ENCODE peak calls at places on chromosomes 12 and 14, in eight cellular contexts. One of them, this sample, is unnamed.

GRCh38 chr14:88868558-88869159 is 44.2 kb downstream of the TTC8 start:
- DNase-seq in HFFc6: peak
- DNase-seq in transverse colon: no peak
- DNase-seq in epithelial cell of proximal tubule: no peak
- DNase-seq in CD14-positive monocyte: no peak
- DNase-seq in kidney: no peak
- DNase-seq in psoas muscle: no peak
- DNase-seq in ovary: no peak
- DNase-seq in this sample: no peak

GRCh38 chr12:25708661-25709060 is 155.6 kb upstream of the LMNTD1 start:
- DNase-seq in CD14-positive monocyte: no peak
- DNase-seq in ovary: no peak
- DNase-seq in HFFc6: no peak
- DNase-seq in epithelial cell of proximal tubule: no peak
- DNase-seq in psoas muscle: no peak
- DNase-seq in transverse colon: no peak
- DNase-seq in kidney: no peak
- DNase-seq in this sample: no peak

GRCh38 chr14:93752980-93753561 is 35.2 kb downstream of the PRIMA1 start:
- DNase-seq in kidney: no peak
- DNase-seq in ovary: no peak
- DNase-seq in HFFc6: no peak
- DNase-seq in transverse colon: no peak
- DNase-seq in CD14-positive monocyte: no peak
- DNase-seq in epithelial cell of proximal tubule: no peak
- DNase-seq in psoas muscle: no peak
- DNase-seq in this sample: no peak

GRCh38 chr14:67512463-67513134 is 20.5 kb upstream of the PLEKHH1 start:
- DNase-seq in HFFc6: no peak
- DNase-seq in CD14-positive monocyte: no peak
- DNase-seq in psoas muscle: no peak
- DNase-seq in transverse colon: no peak
- DNase-seq in epithelial cell of proximal tubule: no peak
- DNase-seq in kidney: no peak
- DNase-seq in ovary: no peak
- DNase-seq in this sample: no peak

GRCh38 chr14:97878727-97879126 is 1081.5 kb downstream of the VRK1 start:
- DNase-seq in kidney: no peak
- DNase-seq in transverse colon: peak
- DNase-seq in ovary: peak
- DNase-seq in CD14-positive monocyte: no peak
- DNase-seq in HFFc6: no peak
- DNase-seq in epithelial cell of proximal tubule: no peak
- DNase-seq in psoas muscle: no peak
- DNase-seq in this sample: no peak

GRCh38 chr14:68894123-68894522 is 85.0 kb downstream of the ACTN1 start:
- DNase-seq in transverse colon: peak
- DNase-seq in HFFc6: no peak
- DNase-seq in epithelial cell of proximal tubule: no peak
- DNase-seq in kidney: peak
- DNase-seq in CD14-positive monocyte: no peak
- DNase-seq in ovary: no peak
- DNase-seq in psoas muscle: no peak
- DNase-seq in this sample: no peak

GRCh38 chr12:95611676-95612309 is 60.5 kb upstream of the USP44 start:
- DNase-seq in ovary: no peak
- DNase-seq in CD14-positive monocyte: no peak
- DNase-seq in psoas muscle: no peak
- DNase-seq in epithelial cell of proximal tubule: no peak
- DNase-seq in kidney: no peak
- DNase-seq in HFFc6: no peak
- DNase-seq in transverse colon: no peak
- DNase-seq in this sample: no peak

GRCh38 chr14:51327376-51327775 is 87.3 kb downstream of the TMX1 start:
- DNase-seq in CD14-positive monocyte: no peak
- DNase-seq in HFFc6: no peak
- DNase-seq in kidney: no peak
- DNase-seq in ovary: no peak
- DNase-seq in epithelial cell of proximal tubule: peak
- DNase-seq in transverse colon: no peak
- DNase-seq in psoas muscle: no peak
- DNase-seq in this sample: no peak

GRCh38 chr12:124387510-124387855 is 92.6 kb downstream of the RFLNA start:
- DNase-seq in HFFc6: no peak
- DNase-seq in ovary: no peak
- DNase-seq in epithelial cell of proximal tubule: no peak
- DNase-seq in CD14-positive monocyte: no peak
- DNase-seq in psoas muscle: peak
- DNase-seq in kidney: peak
- DNase-seq in transverse colon: no peak
- DNase-seq in this sample: peak

GRCh38 chr12:124386059-124386458 is 91.2 kb downstream of the RFLNA start:
- DNase-seq in epithelial cell of proximal tubule: no peak
- DNase-seq in HFFc6: no peak
- DNase-seq in CD14-positive monocyte: no peak
- DNase-seq in kidney: no peak
- DNase-seq in psoas muscle: peak
- DNase-seq in ovary: no peak
- DNase-seq in transverse colon: no peak
- DNase-seq in this sample: peak

GRCh38 chr12:124384299-124384894 is 89.5 kb downstream of the RFLNA start:
- DNase-seq in ovary: no peak
- DNase-seq in HFFc6: no peak
- DNase-seq in epithelial cell of proximal tubule: no peak
- DNase-seq in psoas muscle: no peak
- DNase-seq in CD14-positive monocyte: no peak
- DNase-seq in transverse colon: no peak
- DNase-seq in kidney: no peak
- DNase-seq in this sample: no peak

GRCh38 chr12:124386661-124387509 is 92.0 kb downstream of the RFLNA start:
- DNase-seq in HFFc6: no peak
- DNase-seq in transverse colon: no peak
- DNase-seq in CD14-positive monocyte: no peak
- DNase-seq in psoas muscle: peak
- DNase-seq in ovary: no peak
- DNase-seq in kidney: no peak
- DNase-seq in epithelial cell of proximal tubule: no peak
- DNase-seq in this sample: peak

GRCh38 chr12:124385219-124385969 is 90.5 kb downstream of the RFLNA start:
- DNase-seq in psoas muscle: peak
- DNase-seq in CD14-positive monocyte: no peak
- DNase-seq in ovary: no peak
- DNase-seq in transverse colon: no peak
- DNase-seq in HFFc6: peak
- DNase-seq in kidney: no peak
- DNase-seq in epithelial cell of proximal tubule: no peak
- DNase-seq in this sample: no peak
- TF ChIP-seq CTCF in psoas muscle: no peak
- TF ChIP-seq CTCF in CD14-positive monocyte: no peak
- TF ChIP-seq CTCF in ovary: no peak
- TF ChIP-seq CTCF in transverse colon: no peak
- TF ChIP-seq CTCF in HFFc6: peak
- TF ChIP-seq CTCF in kidney: no peak
- TF ChIP-seq CTCF in epithelial cell of proximal tubule: no peak
- TF ChIP-seq CTCF in this sample: no peak

GRCh38 chr12:109250523-109250922 is 58.6 kb downstream of the FOXN4 start:
- DNase-seq in CD14-positive monocyte: no peak
- DNase-seq in psoas muscle: no peak
- DNase-seq in HFFc6: no peak
- DNase-seq in epithelial cell of proximal tubule: no peak
- DNase-seq in kidney: no peak
- DNase-seq in transverse colon: no peak
- DNase-seq in ovary: no peak
- DNase-seq in this sample: no peak

GRCh38 chr12:109253913-109254544 is 55.1 kb downstream of the FOXN4 start:
- DNase-seq in kidney: no peak
- DNase-seq in epithelial cell of proximal tubule: no peak
- DNase-seq in HFFc6: no peak
- DNase-seq in transverse colon: no peak
- DNase-seq in psoas muscle: no peak
- DNase-seq in ovary: no peak
- DNase-seq in CD14-positive monocyte: no peak
- DNase-seq in this sample: no peak

GRCh38 chr12:109256011-109256410 is 53.1 kb downstream of the FOXN4 start:
- DNase-seq in kidney: no peak
- DNase-seq in transverse colon: no peak
- DNase-seq in ovary: no peak
- DNase-seq in CD14-positive monocyte: no peak
- DNase-seq in epithelial cell of proximal tubule: no peak
- DNase-seq in psoas muscle: no peak
- DNase-seq in HFFc6: no peak
- DNase-seq in this sample: no peak

GRCh38 chr12:109255377-109255776 is 53.7 kb downstream of the FOXN4 start:
- DNase-seq in epithelial cell of proximal tubule: no peak
- DNase-seq in ovary: no peak
- DNase-seq in transverse colon: no peak
- DNase-seq in psoas muscle: no peak
- DNase-seq in HFFc6: no peak
- DNase-seq in CD14-positive monocyte: no peak
- DNase-seq in kidney: no peak
- DNase-seq in this sample: no peak

GRCh38 chr12:109252799-109253198 is 56.3 kb downstream of the FOXN4 start:
- DNase-seq in HFFc6: no peak
- DNase-seq in transverse colon: no peak
- DNase-seq in epithelial cell of proximal tubule: no peak
- DNase-seq in ovary: no peak
- DNase-seq in kidney: no peak
- DNase-seq in psoas muscle: no peak
- DNase-seq in CD14-positive monocyte: no peak
- DNase-seq in this sample: no peak
- TF ChIP-seq CTCF in HFFc6: no peak
- TF ChIP-seq CTCF in transverse colon: no peak
- TF ChIP-seq CTCF in epithelial cell of proximal tubule: no peak
- TF ChIP-seq CTCF in ovary: no peak
- TF ChIP-seq CTCF in kidney: no peak
- TF ChIP-seq CTCF in psoas muscle: no peak
- TF ChIP-seq CTCF in CD14-positive monocyte: no peak
- TF ChIP-seq CTCF in this sample: no peak

GRCh38 chr14:34501004-34501580 is 38.4 kb downstream of the EAPP start:
- DNase-seq in transverse colon: no peak
- DNase-seq in CD14-positive monocyte: no peak
- DNase-seq in psoas muscle: no peak
- DNase-seq in epithelial cell of proximal tubule: no peak
- DNase-seq in ovary: no peak
- DNase-seq in HFFc6: no peak
- DNase-seq in kidney: no peak
- DNase-seq in this sample: no peak

GRCh38 chr14:34496007-34496678 is 34.1 kb upstream of the SPTSSA start:
- DNase-seq in transverse colon: no peak
- DNase-seq in HFFc6: no peak
- DNase-seq in psoas muscle: peak
- DNase-seq in epithelial cell of proximal tubule: no peak
- DNase-seq in CD14-positive monocyte: no peak
- DNase-seq in ovary: peak
- DNase-seq in kidney: no peak
- DNase-seq in this sample: no peak

GRCh38 chr14:34498684-34499412 is 36.8 kb upstream of the SPTSSA start:
- DNase-seq in transverse colon: peak
- DNase-seq in ovary: no peak
- DNase-seq in epithelial cell of proximal tubule: no peak
- DNase-seq in HFFc6: peak
- DNase-seq in psoas muscle: no peak
- DNase-seq in kidney: no peak
- DNase-seq in CD14-positive monocyte: no peak
- DNase-seq in this sample: no peak

GRCh38 chr14:34501997-34502396 is 37.5 kb downstream of the EAPP start:
- DNase-seq in psoas muscle: no peak
- DNase-seq in ovary: no peak
- DNase-seq in CD14-positive monocyte: no peak
- DNase-seq in transverse colon: no peak
- DNase-seq in epithelial cell of proximal tubule: no peak
- DNase-seq in HFFc6: no peak
- DNase-seq in kidney: no peak
- DNase-seq in this sample: no peak

DNA sequence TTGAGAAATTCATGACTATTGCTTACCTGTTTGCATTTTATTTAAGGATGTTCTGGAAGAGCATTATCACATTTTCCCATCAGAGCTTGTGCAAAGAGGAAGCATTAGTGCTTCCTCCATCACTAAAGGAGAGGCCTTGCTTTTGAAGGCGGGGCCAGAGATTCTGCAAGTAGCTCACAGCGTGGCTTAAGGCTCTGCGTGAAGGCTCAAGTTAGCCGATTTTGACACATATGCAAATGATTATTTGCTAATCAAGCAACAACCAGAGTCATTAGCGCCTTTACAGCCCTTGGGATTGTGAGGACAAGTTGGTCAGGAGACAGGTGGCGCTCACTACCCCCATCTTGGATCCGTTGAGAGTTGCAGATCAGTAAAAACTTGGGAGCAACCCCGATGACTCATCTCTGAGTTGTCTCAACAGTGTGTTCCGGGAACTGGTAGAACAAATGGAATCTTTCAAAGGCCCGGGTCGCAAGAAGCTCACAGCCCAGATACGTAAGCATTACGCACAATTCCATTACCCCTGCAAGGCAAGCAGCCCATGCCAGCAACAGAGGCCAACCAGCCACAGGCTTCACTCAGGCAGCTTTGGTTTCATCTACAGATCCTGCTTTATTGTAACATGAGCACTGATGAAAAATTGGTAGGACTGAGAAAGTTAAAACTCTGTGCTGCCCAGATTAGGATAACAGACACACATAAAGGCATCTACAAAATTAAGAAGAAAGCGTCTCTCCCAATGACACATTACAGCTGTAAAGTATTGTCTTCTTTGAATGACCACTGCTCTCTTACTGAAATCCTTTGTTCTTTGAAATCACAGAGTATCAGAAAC is 34.9 kb upstream of the SPTSSA start:
- DNase-seq in psoas muscle: peak
- DNase-seq in CD14-positive monocyte: peak
- DNase-seq in ovary: peak
- DNase-seq in HFFc6: peak
- DNase-seq in kidney: peak
- DNase-seq in transverse colon: peak
- DNase-seq in epithelial cell of proximal tubule: peak
- DNase-seq in this sample: peak
- TF ChIP-seq CTCF in psoas muscle: peak
- TF ChIP-seq CTCF in CD14-positive monocyte: no peak
- TF ChIP-seq CTCF in ovary: peak
- TF ChIP-seq CTCF in HFFc6: peak
- TF ChIP-seq CTCF in kidney: no peak
- TF ChIP-seq CTCF in transverse colon: peak
- TF ChIP-seq CTCF in epithelial cell of proximal tubule: no peak
- TF ChIP-seq CTCF in this sample: no peak

GRCh38 chr14:35964736-35965135 is 138.6 kb downstream of the BRMS1L start:
- DNase-seq in transverse colon: no peak
- DNase-seq in kidney: no peak
- DNase-seq in ovary: no peak
- DNase-seq in psoas muscle: no peak
- DNase-seq in HFFc6: no peak
- DNase-seq in CD14-positive monocyte: no peak
- DNase-seq in epithelial cell of proximal tubule: no peak
- DNase-seq in this sample: no peak

GRCh38 chr14:35965425-35965824 is 139.3 kb downstream of the BRMS1L start:
- DNase-seq in transverse colon: no peak
- DNase-seq in CD14-positive monocyte: no peak
- DNase-seq in psoas muscle: no peak
- DNase-seq in HFFc6: no peak
- DNase-seq in ovary: no peak
- DNase-seq in epithelial cell of proximal tubule: no peak
- DNase-seq in kidney: no peak
- DNase-seq in this sample: no peak

GRCh38 chr14:35961697-35962274 is 135.6 kb downstream of the BRMS1L start:
- DNase-seq in ovary: no peak
- DNase-seq in psoas muscle: no peak
- DNase-seq in HFFc6: no peak
- DNase-seq in transverse colon: no peak
- DNase-seq in kidney: no peak
- DNase-seq in epithelial cell of proximal tubule: no peak
- DNase-seq in CD14-positive monocyte: no peak
- DNase-seq in this sample: no peak

GRCh38 chr14:35959835-35960234 is 133.7 kb downstream of the BRMS1L start:
- DNase-seq in psoas muscle: no peak
- DNase-seq in ovary: no peak
- DNase-seq in kidney: no peak
- DNase-seq in epithelial cell of proximal tubule: peak
- DNase-seq in transverse colon: no peak
- DNase-seq in HFFc6: no peak
- DNase-seq in CD14-positive monocyte: no peak
- DNase-seq in this sample: no peak

GRCh38 chr14:35963209-35963608 is 137.1 kb downstream of the BRMS1L start:
- DNase-seq in epithelial cell of proximal tubule: no peak
- DNase-seq in HFFc6: no peak
- DNase-seq in transverse colon: no peak
- DNase-seq in psoas muscle: no peak
- DNase-seq in ovary: no peak
- DNase-seq in kidney: no peak
- DNase-seq in CD14-positive monocyte: no peak
- DNase-seq in this sample: no peak
- TF ChIP-seq CTCF in epithelial cell of proximal tubule: peak
- TF ChIP-seq CTCF in HFFc6: peak
- TF ChIP-seq CTCF in transverse colon: no peak
- TF ChIP-seq CTCF in psoas muscle: no peak
- TF ChIP-seq CTCF in ovary: no peak
- TF ChIP-seq CTCF in kidney: no peak
- TF ChIP-seq CTCF in CD14-positive monocyte: no peak
- TF ChIP-seq CTCF in this sample: peak

This sample was measured in nephron progenitor cell.